ENCODE peak calls at places on chromosomes 4 and X, in four cellular contexts. Z is T-helper 1 cell, D is germinal center, A is cardiac fibroblast. V is an unnamed sample.
A peak's percentile ranks its signal among the peaks of the same experiment; 100 is the strongest.

GRCh38 chr4:140195806-140196205 is 41.8 kb upstream of the MAML3 start:
- DNase-seq in A (no peak), D (no peak), Z (no peak), V (no peak)

GRCh38 chr4:173517781-173518371 is 12.2 kb downstream of the HAND2 start:
- DNase-seq in D (no peak), A (peak; percentile 82), Z (no peak), V (no peak)

GRCh38 chr4:1300466-1301455 is 11.1 kb downstream of the MAEA start:
- DNase-seq in Z (no peak), A (peak; percentile 63), D (no peak), V (peak; percentile 70)

GRCh38 chr4:128812360-128812958 is 3.0 kb downstream of the JADE1 start:
- DNase-seq in Z (no peak), A (peak; percentile 74), D (peak; percentile 54), V (peak; percentile 83)

GRCh38 chr4:39657465-39657864 is 18.8 kb upstream of the SMIM14 start:
- DNase-seq in Z (no peak), A (no peak), D (peak; percentile 43), V (no peak)

GRCh38 chr4:145828802-145829485 is 109.7 kb downstream of the ZNF827 start:
- DNase-seq in Z (no peak), A (no peak), D (no peak), V (no peak)

GRCh38 chrX:17812763-17813162 is 48.3 kb downstream of the RAI2 start:
- DNase-seq in Z (no peak), A (no peak), D (no peak), V (peak; percentile 35)

GRCh38 chrX:71228063-71228642 is 5.1 kb downstream of the GJB1 start:
- DNase-seq in D (no peak), Z (no peak), A (no peak), V (no peak)

GRCh38 chrX:69216911-69217310 is 51.7 kb upstream of the PJA1 start:
- DNase-seq in Z (no peak), A (peak; percentile 10), D (no peak), V (no peak)